ENCODE peak calls at places on chromosomes 3 and 15, in ten cellular contexts. V is transverse colon, A is cardiac fibroblast, O is T-helper 9 cell, L is NCI-H774, G is HTR-8/SVneo, C is lower lobe of right lung, K is HuH-7, M is ecto neural progenitor cell, S is myocyte. F is an unnamed sample.

GRCh38 chr15:39925112-39925830 is 5.2 kb upstream of the GPR176 start:
- DNase-seq in V (no peak), A (peak), O (no peak), L (no peak), G (no peak), C (no peak), K (no peak), M (no peak), S (no peak), F (peak)

GRCh38 chr3:134404366-134404885 is 30.2 kb upstream of the AMOTL2 start:
- DNase-seq in V (no peak), A (no peak), O (no peak), L (no peak), G (no peak), C (no peak), K (no peak), M (no peak), S (peak), F (no peak)

GRCh38 chr3:83873550-83873949 is 1085.2 kb upstream of the CADM2 start:
- DNase-seq in V (no peak), A (no peak), O (no peak), L (no peak), G (no peak), C (no peak), K (no peak), M (no peak), S (no peak), F (no peak)

GRCh38 chr3:45098315-45098714 is 47.9 kb downstream of the CDCP1 start:
- DNase-seq in V (no peak), A (no peak), O (no peak), L (no peak), G (no peak), C (no peak), K (no peak), M (no peak), S (no peak), F (no peak)

GRCh38 chr3:157938154-157938774 is 168.0 kb downstream of the SHOX2 start:
- DNase-seq in V (no peak), A (peak), O (no peak), L (no peak), G (no peak), C (no peak), K (no peak), M (no peak), S (peak), F (peak)

GRCh38 chr15:62672268-62672667 is 370.3 kb upstream of the TPM1 start:
- DNase-seq in V (no peak), A (peak), O (no peak), L (no peak), G (no peak), C (no peak), K (no peak), M (no peak), S (no peak), F (no peak)

GRCh38 chr3:99896482-99896881 is 78.8 kb downstream of the CMSS1 start:
- DNase-seq in V (no peak), A (no peak), O (no peak), L (no peak), G (no peak), C (no peak), K (no peak), M (no peak), S (no peak), F (no peak)

GRCh38 chr3:11507719-11508118 is 136.0 kb downstream of the VGLL4 start:
- DNase-seq in V (no peak), A (peak), O (no peak), L (no peak), G (no peak), C (no peak), K (no peak), M (no peak), S (no peak), F (peak)

GRCh38 chr15:34644061-34644460 is 60.6 kb upstream of the GOLGA8B start:
- DNase-seq in V (no peak), A (peak), O (no peak), L (no peak), G (no peak), C (no peak), K (no peak), M (no peak), S (peak), F (peak)

GRCh38 chr15:70933411-70933810 is 40.8 kb downstream of the LRRC49 start:
- DNase-seq in V (no peak), A (no peak), O (no peak), L (no peak), G (no peak), C (no peak), K (no peak), M (no peak), S (no peak), F (no peak)

GRCh38 chr15:65979316-65979715 is 110.0 kb downstream of the RAB11A start:
- DNase-seq in V (no peak), A (peak), O (no peak), L (no peak), G (no peak), C (no peak), K (no peak), M (no peak), S (no peak), F (no peak)

GRCh38 chr3:159458010-159458409 is 530.6 kb upstream of the IL12A start:
- DNase-seq in V (no peak), A (peak), O (no peak), L (no peak), G (peak), C (no peak), K (no peak), M (no peak), S (peak), F (peak)

GRCh38 chr15:96462768-96463167 is 132.3 kb downstream of the NR2F2 start:
- DNase-seq in V (no peak), A (peak), O (no peak), L (no peak), G (no peak), C (no peak), K (no peak), M (no peak), S (no peak), F (peak)

GRCh38 chr3:52193059-52193458 is 4.9 kb upstream of the ALAS1 start:
- DNase-seq in V (peak), A (peak), O (no peak), L (no peak), G (peak), C (no peak), K (no peak), M (no peak), S (peak), F (peak)

GRCh38 chr15:87752250-87752951 is 504.1 kb downstream of the NTRK3 start:
- DNase-seq in V (no peak), A (peak), O (no peak), L (peak), G (peak), C (no peak), K (no peak), M (no peak), S (peak), F (peak)

GRCh38 chr15:89332446-89332845 is 2.2 kb downstream of the POLG start:
- DNase-seq in V (no peak), A (peak), O (no peak), L (no peak), G (peak), C (no peak), K (peak), M (no peak), S (peak), F (peak)

GRCh38 chr15:31517711-31518110 is 191.1 kb downstream of the KLF13 start:
- DNase-seq in V (no peak), A (no peak), O (no peak), L (no peak), G (no peak), C (no peak), K (no peak), M (no peak), S (no peak), F (no peak)